ENCODE peak calls at places on chromosomes 7 and 10, in eight cellular contexts. B is NCI-H2029; M is activated CD8-positive, alpha-beta memory T cell treated with anti-CD3 and anti-CD28 coated beads, Interleukin-2, amount 50 U/mL, for 4 hours; D is H9; K is head of caudate nucleus; X is left ventricle myocardium inferior; R is activated naive CD4-positive, alpha-beta T cell; Q is stimulated activated CD4-positive, alpha-beta T cell treated with anti-CD3 and anti-CD28 coated beads, Interleukin-12 subunit alpha, Interleukin-12 subunit beta, amount 100 ng/mL, for 4 hours. O is an unnamed sample.

GRCh38 chr7:77980087-77980713 is 181.6 kb downstream of the PHTF2 start:
- DNase-seq in B (no peak), M (no peak), D (no peak), K (no peak), X (no peak), R (no peak), Q (no peak), O (no peak)

GRCh38 chr10:131391991-131392390 is 80.5 kb upstream of the TCERG1L start:
- DNase-seq in B (no peak), M (no peak), D (no peak), K (no peak), X (no peak), R (no peak), Q (no peak), O (no peak)

GRCh38 chr7:115070311-115070710 is 148.4 kb downstream of the MDFIC start:
- DNase-seq in B (no peak), M (no peak), D (no peak), K (no peak), X (no peak), R (no peak), Q (no peak), O (peak; percentile 13)

GRCh38 chr10:88505265-88505664 is 77.9 kb downstream of the RNLS start:
- DNase-seq in B (no peak), M (no peak), D (no peak), K (no peak), X (no peak), R (no peak), Q (no peak), O (no peak)

GRCh38 chr10:64682043-64682442 is 1160.8 kb downstream of the REEP3 start:
- DNase-seq in B (no peak), M (no peak), D (peak; percentile 34), K (no peak), X (no peak), R (no peak), Q (no peak), O (no peak)

GRCh38 chr10:35331894-35332640 is 4.2 kb upstream of the CCNY start:
- DNase-seq in B (no peak), M (no peak), D (no peak), K (no peak), X (no peak), R (no peak), Q (no peak), O (peak; percentile 78)

GRCh38 chr7:27189560-27190283 is 4.7 kb upstream of the HOXA11 start:
- DNase-seq in B (no peak), M (no peak), D (peak; percentile 27), K (no peak), X (no peak), R (no peak), Q (no peak), O (no peak)

GRCh38 chr10:85168287-85168686 is 839.9 kb downstream of the CCSER2 start:
- DNase-seq in B (no peak), M (no peak), D (no peak), K (no peak), X (no peak), R (no peak), Q (no peak), O (no peak)

GRCh38 chr10:16258476-16259040 is 178.3 kb upstream of the PTER start:
- DNase-seq in B (no peak), M (no peak), D (no peak), K (no peak), X (no peak), R (no peak), Q (no peak), O (no peak)

GRCh38 chr10:132465889-132466519 is 69.0 kb downstream of the PWWP2B start:
- DNase-seq in B (no peak), M (no peak), D (no peak), K (no peak), X (peak; percentile 12), R (no peak), Q (no peak), O (no peak)

GRCh38 chr10:6141296-6142151 is 52.7 kb downstream of the RBM17 start:
- DNase-seq in B (peak; percentile 8), M (no peak), D (no peak), K (no peak), X (no peak), R (no peak), Q (no peak), O (peak; percentile 79)

GRCh38 chr10:49227406-49227805 is 39.2 kb upstream of the TMEM273 start:
- DNase-seq in B (no peak), M (no peak), D (no peak), K (no peak), X (no peak), R (no peak), Q (no peak), O (no peak)

GRCh38 chr7:131327049-131327625 is 539 bp upstream of the MKLN1 start:
- DNase-seq in B (peak; percentile 29), M (no peak), D (peak; percentile 57), K (peak; percentile 4), X (no peak), R (no peak), Q (no peak), O (peak; percentile 81)

GRCh38 chr7:143417734-143418378 is 9.2 kb upstream of the EPHA1 start:
- DNase-seq in B (no peak), M (no peak), D (no peak), K (no peak), X (no peak), R (no peak), Q (no peak), O (no peak)